ENCODE peak calls at places on chromosome 11, in nine cellular contexts. E, J, W, G, B, I, N, H and Q are unnamed samples.
A peak's percentile ranks its signal among the peaks of the same experiment; 100 is the strongest.

GRCh38 chr11:128575956-128576340 is 11.4 kb downstream of the ETS1 start:
- DNase-seq in E (no peak), J (no peak), W (no peak), G (no peak), B (no peak), I (peak; percentile 69), N (no peak), H (no peak), Q (no peak)

GRCh38 chr11:129728571-129728970 is 87.1 kb upstream of the TMEM45B start:
- DNase-seq in E (no peak), J (no peak), W (no peak), G (no peak), B (peak; percentile 70), I (no peak), N (peak; percentile 89), H (no peak), Q (no peak)

GRCh38 chr11:65381721-65382035 is 768 bp downstream of the SLC25A45 start:
- DNase-seq in E (no peak), J (peak; percentile 33), W (no peak), G (peak; percentile 60), B (no peak), I (no peak), N (no peak), H (no peak), Q (no peak)

GRCh38 chr11:21927628-21928027 is 265.3 kb upstream of the ANO5 start:
- DNase-seq in E (no peak), J (no peak), W (no peak), G (no peak), B (no peak), I (no peak), N (no peak), H (no peak), Q (no peak)

GRCh38 chr11:97963528-97964331 is 1057.0 kb upstream of the CNTN5 start:
- DNase-seq in E (no peak), J (no peak), W (no peak), G (no peak), B (no peak), I (peak; percentile 36), N (no peak), H (no peak), Q (no peak)

GRCh38 chr11:65452806-65453490 is 30.4 kb downstream of the NEAT1 start:
- DNase-seq in E (no peak), J (peak; percentile 14), W (no peak), G (no peak), B (peak; percentile 35), I (peak; percentile 87), N (peak; percentile 44), H (no peak), Q (no peak)

GRCh38 chr11:14424096-14424495 is 65.1 kb upstream of the RRAS2 start:
- DNase-seq in E (no peak), J (no peak), W (no peak), G (no peak), B (no peak), I (peak; percentile 80), N (no peak), H (no peak), Q (no peak)

GRCh38 chr11:1706634-1707400 is 9.8 kb downstream of the KRTAP5-6 start:
- DNase-seq in E (no peak), J (no peak), W (no peak), G (no peak), B (peak; percentile 48), I (no peak), N (no peak), H (no peak), Q (no peak)

GRCh38 chr11:78961938-78962701 is 387.5 kb upstream of the NARS2 start:
- DNase-seq in E (no peak), J (no peak), W (peak; percentile 71), G (no peak), B (no peak), I (peak; percentile 48), N (peak; percentile 34), H (peak; percentile 77), Q (no peak)

GRCh38 chr11:789951-790350 is at the start of gene CEND1:
- DNase-seq in E (no peak), J (no peak), W (peak; percentile 48), G (no peak), B (peak; percentile 56), I (peak; percentile 54), N (no peak), H (peak; percentile 86), Q (no peak)

GRCh38 chr11:8288824-8289223 is 25.1 kb upstream of the LMO1 start:
- DNase-seq in E (no peak), J (no peak), W (no peak), G (no peak), B (no peak), I (no peak), N (no peak), H (no peak), Q (no peak)

GRCh38 chr11:67284811-67285540 is 4.1 kb upstream of the ANKRD13D start:
- DNase-seq in E (no peak), J (no peak), W (no peak), G (no peak), B (no peak), I (no peak), N (no peak), H (no peak), Q (no peak)